ENCODE peak calls at places on chromosomes 12 and 14, in seven cellular contexts. One of them, this sample, is unnamed.

GRCh38 chr14:23443411-23443812 is 8.0 kb upstream of the MYH7 start:
- DNase-seq in right lobe of liver: no peak
- DNase-seq in coronary artery: peak
- DNase-seq in choroid plexus epithelial cell: no peak
- DNase-seq in lung: no peak
- DNase-seq in epithelial cell of esophagus: no peak
- DNase-seq in left lung: no peak
- DNase-seq in this sample: no peak

GRCh38 chr12:62785941-62786559 is 148.9 kb downstream of the PPM1H start:
- DNase-seq in right lobe of liver: no peak
- DNase-seq in coronary artery: no peak
- DNase-seq in choroid plexus epithelial cell: peak
- DNase-seq in left lung: peak
- DNase-seq in lung: peak
- DNase-seq in epithelial cell of esophagus: peak
- DNase-seq in this sample: no peak

GRCh38 chr14:34012978-34013713 is 62.3 kb upstream of the EGLN3 start:
- DNase-seq in coronary artery: no peak
- DNase-seq in left lung: no peak
- DNase-seq in right lobe of liver: no peak
- DNase-seq in epithelial cell of esophagus: peak
- DNase-seq in choroid plexus epithelial cell: no peak
- DNase-seq in lung: no peak
- DNase-seq in this sample: no peak

GRCh38 chr14:74569826-74570591 is 42.0 kb downstream of the LTBP2 start:
- DNase-seq in choroid plexus epithelial cell: peak
- DNase-seq in lung: no peak
- DNase-seq in coronary artery: no peak
- DNase-seq in right lobe of liver: no peak
- DNase-seq in epithelial cell of esophagus: peak
- DNase-seq in left lung: no peak
- DNase-seq in this sample: no peak

GRCh38 chr12:22835431-22835830 is 210.5 kb downstream of the ETNK1 start:
- DNase-seq in lung: no peak
- DNase-seq in left lung: no peak
- DNase-seq in coronary artery: no peak
- DNase-seq in right lobe of liver: no peak
- DNase-seq in choroid plexus epithelial cell: no peak
- DNase-seq in epithelial cell of esophagus: no peak
- DNase-seq in this sample: no peak

GRCh38 chr14:40354754-40355153 is 922.5 kb upstream of the FBXO33 start:
- DNase-seq in choroid plexus epithelial cell: no peak
- DNase-seq in lung: no peak
- DNase-seq in right lobe of liver: no peak
- DNase-seq in epithelial cell of esophagus: no peak
- DNase-seq in coronary artery: no peak
- DNase-seq in left lung: no peak
- DNase-seq in this sample: no peak

GRCh38 chr14:104783484-104784217 is 11.9 kb downstream of the AKT1 start:
- DNase-seq in lung: no peak
- DNase-seq in choroid plexus epithelial cell: no peak
- DNase-seq in left lung: no peak
- DNase-seq in epithelial cell of esophagus: no peak
- DNase-seq in right lobe of liver: no peak
- DNase-seq in coronary artery: no peak
- DNase-seq in this sample: no peak

GRCh38 chr12:111434680-111435338 is 29.1 kb downstream of the SH2B3 start:
- DNase-seq in lung: no peak
- DNase-seq in epithelial cell of esophagus: no peak
- DNase-seq in left lung: no peak
- DNase-seq in coronary artery: no peak
- DNase-seq in right lobe of liver: peak
- DNase-seq in choroid plexus epithelial cell: peak
- DNase-seq in this sample: no peak

GRCh38 chr14:101827286-101827685 is 65.8 kb downstream of the PPP2R5C start:
- DNase-seq in epithelial cell of esophagus: no peak
- DNase-seq in left lung: no peak
- DNase-seq in choroid plexus epithelial cell: no peak
- DNase-seq in coronary artery: peak
- DNase-seq in right lobe of liver: no peak
- DNase-seq in lung: no peak
- DNase-seq in this sample: no peak

GRCh38 chr12:50599366-50600095 is 94.7 kb downstream of the DIP2B start:
- DNase-seq in choroid plexus epithelial cell: no peak
- DNase-seq in coronary artery: no peak
- DNase-seq in left lung: no peak
- DNase-seq in epithelial cell of esophagus: no peak
- DNase-seq in lung: no peak
- DNase-seq in right lobe of liver: no peak
- DNase-seq in this sample: no peak

GRCh38 chr14:50003213-50004021 is 110.5 kb downstream of the ARF6 start:
- DNase-seq in left lung: peak
- DNase-seq in coronary artery: peak
- DNase-seq in choroid plexus epithelial cell: peak
- DNase-seq in epithelial cell of esophagus: peak
- DNase-seq in right lobe of liver: peak
- DNase-seq in lung: peak
- DNase-seq in this sample: peak
- TF ChIP-seq CTCF in left lung: peak
- TF ChIP-seq CTCF in coronary artery: no peak
- TF ChIP-seq CTCF in choroid plexus epithelial cell: peak
- TF ChIP-seq CTCF in epithelial cell of esophagus: no peak
- TF ChIP-seq CTCF in right lobe of liver: peak
- TF ChIP-seq CTCF in lung: no peak
- TF ChIP-seq CTCF in this sample: peak

GRCh38 chr12:9149372-9149771 is 33.7 kb upstream of the A2M start:
- DNase-seq in left lung: no peak
- DNase-seq in lung: no peak
- DNase-seq in coronary artery: no peak
- DNase-seq in choroid plexus epithelial cell: no peak
- DNase-seq in epithelial cell of esophagus: peak
- DNase-seq in right lobe of liver: no peak
- DNase-seq in this sample: no peak
- TF ChIP-seq CTCF in left lung: no peak
- TF ChIP-seq CTCF in lung: no peak
- TF ChIP-seq CTCF in coronary artery: no peak
- TF ChIP-seq CTCF in choroid plexus epithelial cell: no peak
- TF ChIP-seq CTCF in epithelial cell of esophagus: peak
- TF ChIP-seq CTCF in right lobe of liver: peak
- TF ChIP-seq CTCF in this sample: no peak

GRCh38 chr12:121898287-121898686 is 9.7 kb downstream of the PSMD9 start:
- DNase-seq in right lobe of liver: no peak
- DNase-seq in coronary artery: no peak
- DNase-seq in choroid plexus epithelial cell: no peak
- DNase-seq in epithelial cell of esophagus: no peak
- DNase-seq in left lung: no peak
- DNase-seq in lung: no peak
- DNase-seq in this sample: no peak

GRCh38 chr12:121892673-121893561 is 4.3 kb downstream of the PSMD9 start:
- DNase-seq in choroid plexus epithelial cell: no peak
- DNase-seq in epithelial cell of esophagus: no peak
- DNase-seq in lung: no peak
- DNase-seq in right lobe of liver: no peak
- DNase-seq in coronary artery: no peak
- DNase-seq in left lung: no peak
- DNase-seq in this sample: no peak

GRCh38 chr12:121893901-121894540 is 5.4 kb downstream of the PSMD9 start:
- DNase-seq in coronary artery: no peak
- DNase-seq in epithelial cell of esophagus: peak
- DNase-seq in choroid plexus epithelial cell: peak
- DNase-seq in lung: no peak
- DNase-seq in left lung: no peak
- DNase-seq in right lobe of liver: no peak
- DNase-seq in this sample: no peak

GRCh38 chr12:121889267-121889624 is 656 bp downstream of the PSMD9 start:
- DNase-seq in right lobe of liver: no peak
- DNase-seq in epithelial cell of esophagus: no peak
- DNase-seq in left lung: no peak
- DNase-seq in lung: no peak
- DNase-seq in coronary artery: no peak
- DNase-seq in choroid plexus epithelial cell: no peak
- DNase-seq in this sample: no peak

GRCh38 chr12:121894633-121895032 is 6.0 kb downstream of the PSMD9 start:
- DNase-seq in lung: no peak
- DNase-seq in choroid plexus epithelial cell: peak
- DNase-seq in epithelial cell of esophagus: peak
- DNase-seq in coronary artery: no peak
- DNase-seq in left lung: no peak
- DNase-seq in right lobe of liver: no peak
- DNase-seq in this sample: no peak
- TF ChIP-seq CTCF in lung: no peak
- TF ChIP-seq CTCF in choroid plexus epithelial cell: peak
- TF ChIP-seq CTCF in epithelial cell of esophagus: peak
- TF ChIP-seq CTCF in coronary artery: no peak
- TF ChIP-seq CTCF in left lung: no peak
- TF ChIP-seq CTCF in right lobe of liver: no peak
- TF ChIP-seq CTCF in this sample: peak

GRCh38 chr12:85157023-85157626 is 121.0 kb downstream of the LRRIQ1 start:
- DNase-seq in epithelial cell of esophagus: no peak
- DNase-seq in choroid plexus epithelial cell: peak
- DNase-seq in right lobe of liver: no peak
- DNase-seq in left lung: no peak
- DNase-seq in coronary artery: no peak
- DNase-seq in lung: no peak
- DNase-seq in this sample: no peak

GRCh38 chr12:85156569-85156968 is 120.4 kb downstream of the LRRIQ1 start:
- DNase-seq in left lung: no peak
- DNase-seq in lung: no peak
- DNase-seq in coronary artery: no peak
- DNase-seq in epithelial cell of esophagus: no peak
- DNase-seq in choroid plexus epithelial cell: peak
- DNase-seq in right lobe of liver: no peak
- DNase-seq in this sample: no peak

DNA sequence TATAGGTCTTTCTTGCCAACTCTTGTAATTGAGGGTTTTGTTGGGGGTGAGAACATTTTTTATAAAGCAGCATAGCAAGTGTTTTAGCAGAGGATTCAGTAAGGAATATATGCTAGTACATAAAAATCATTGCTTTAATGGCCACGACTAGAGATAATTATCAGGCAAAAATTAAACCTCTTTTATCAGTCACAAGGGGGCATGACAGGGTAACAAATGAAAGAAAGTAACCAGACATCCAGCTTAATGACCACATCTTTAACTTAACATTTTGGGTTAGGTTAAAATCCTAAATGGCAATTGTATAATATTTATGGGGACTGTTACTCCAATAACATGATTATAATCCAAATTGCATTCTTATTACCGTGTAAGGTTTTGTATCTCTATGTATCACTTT is 119.6 kb downstream of the LRRIQ1 start:
- DNase-seq in right lobe of liver: no peak
- DNase-seq in coronary artery: no peak
- DNase-seq in lung: no peak
- DNase-seq in epithelial cell of esophagus: peak
- DNase-seq in left lung: no peak
- DNase-seq in choroid plexus epithelial cell: peak
- DNase-seq in this sample: no peak
- TF ChIP-seq CTCF in right lobe of liver: no peak
- TF ChIP-seq CTCF in coronary artery: no peak
- TF ChIP-seq CTCF in lung: no peak
- TF ChIP-seq CTCF in epithelial cell of esophagus: peak
- TF ChIP-seq CTCF in left lung: no peak
- TF ChIP-seq CTCF in choroid plexus epithelial cell: peak
- TF ChIP-seq CTCF in this sample: peak

DNA sequence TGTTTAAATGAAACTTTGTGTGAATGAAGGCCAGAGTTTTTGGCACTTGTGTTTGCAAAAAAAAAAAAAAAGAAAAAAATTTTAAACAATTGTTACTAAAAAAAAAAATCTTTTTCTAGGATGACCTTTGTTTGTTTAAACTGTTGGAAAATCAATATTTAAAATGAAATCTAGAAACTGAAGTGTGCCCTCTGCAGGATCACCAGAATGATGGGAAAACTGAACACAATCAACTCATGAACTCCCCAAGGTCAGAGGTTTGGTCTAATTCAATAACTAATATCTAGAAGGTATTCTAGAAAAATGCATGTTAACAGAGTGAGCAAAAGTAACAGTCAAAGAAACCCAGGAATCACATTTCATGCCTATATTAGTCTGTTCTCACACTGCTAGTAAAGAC is 448.9 kb downstream of the FLRT2 start:
- DNase-seq in choroid plexus epithelial cell: no peak
- DNase-seq in left lung: no peak
- DNase-seq in right lobe of liver: no peak
- DNase-seq in epithelial cell of esophagus: no peak
- DNase-seq in lung: no peak
- DNase-seq in coronary artery: no peak
- DNase-seq in this sample: no peak
- TF ChIP-seq CTCF in choroid plexus epithelial cell: peak
- TF ChIP-seq CTCF in left lung: no peak
- TF ChIP-seq CTCF in right lobe of liver: peak
- TF ChIP-seq CTCF in epithelial cell of esophagus: no peak
- TF ChIP-seq CTCF in lung: no peak
- TF ChIP-seq CTCF in coronary artery: no peak
- TF ChIP-seq CTCF in this sample: peak

GRCh38 chr12:94730846-94731245 is 80.5 kb upstream of the TMCC3 start:
- DNase-seq in right lobe of liver: no peak
- DNase-seq in lung: no peak
- DNase-seq in epithelial cell of esophagus: no peak
- DNase-seq in left lung: no peak
- DNase-seq in coronary artery: no peak
- DNase-seq in choroid plexus epithelial cell: no peak
- DNase-seq in this sample: no peak

GRCh38 chr12:94722664-94723063 is 72.3 kb upstream of the TMCC3 start:
- DNase-seq in right lobe of liver: no peak
- DNase-seq in epithelial cell of esophagus: no peak
- DNase-seq in left lung: no peak
- DNase-seq in choroid plexus epithelial cell: no peak
- DNase-seq in lung: no peak
- DNase-seq in coronary artery: no peak
- DNase-seq in this sample: no peak

GRCh38 chr12:94721173-94721572 is 70.8 kb upstream of the TMCC3 start:
- DNase-seq in choroid plexus epithelial cell: no peak
- DNase-seq in coronary artery: no peak
- DNase-seq in left lung: no peak
- DNase-seq in epithelial cell of esophagus: no peak
- DNase-seq in lung: no peak
- DNase-seq in right lobe of liver: no peak
- DNase-seq in this sample: no peak

DNA sequence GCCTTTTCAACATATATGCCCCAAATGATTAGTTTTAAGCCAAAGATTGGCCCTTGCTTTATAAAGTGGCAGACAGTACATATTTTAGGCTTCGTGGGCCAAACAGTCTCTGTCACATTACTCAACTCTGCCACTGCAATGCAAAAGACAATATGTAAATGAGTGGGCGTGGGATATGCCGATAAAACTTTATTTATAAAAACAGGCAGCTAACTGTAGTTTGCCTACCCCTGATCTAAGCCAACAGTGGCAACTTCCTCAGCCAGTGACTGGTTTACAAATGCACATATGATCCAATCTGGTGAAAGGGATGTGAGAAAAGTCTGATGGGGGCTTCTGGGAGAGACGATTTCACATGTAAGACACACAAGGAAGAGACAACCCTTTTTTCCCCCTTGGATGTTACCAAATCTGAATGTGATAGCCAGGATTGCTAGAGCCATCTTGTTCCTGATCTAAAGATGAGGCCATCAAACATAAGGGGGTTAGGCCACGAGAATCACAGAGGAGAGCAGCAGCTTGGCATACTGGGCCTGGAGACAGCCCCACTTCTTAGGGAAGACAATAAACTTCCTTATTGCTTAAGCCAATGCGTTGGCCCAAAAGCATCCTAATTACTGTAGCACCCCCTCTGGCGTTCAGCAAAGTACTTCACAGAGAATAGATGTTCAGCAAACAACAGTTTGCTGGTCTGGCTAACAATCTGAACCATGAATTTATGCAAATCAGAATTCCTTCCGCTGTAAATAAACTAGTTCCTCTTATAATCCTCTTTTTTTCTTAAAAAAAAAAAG is 75.2 kb upstream of the TMCC3 start:
- DNase-seq in right lobe of liver: no peak
- DNase-seq in left lung: no peak
- DNase-seq in lung: no peak
- DNase-seq in epithelial cell of esophagus: peak
- DNase-seq in coronary artery: no peak
- DNase-seq in choroid plexus epithelial cell: peak
- DNase-seq in this sample: no peak
- TF ChIP-seq CTCF in right lobe of liver: peak
- TF ChIP-seq CTCF in left lung: peak
- TF ChIP-seq CTCF in lung: no peak
- TF ChIP-seq CTCF in epithelial cell of esophagus: peak
- TF ChIP-seq CTCF in coronary artery: no peak
- TF ChIP-seq CTCF in choroid plexus epithelial cell: peak
- TF ChIP-seq CTCF in this sample: peak

This sample was measured in neural crest cell.